ENCODE peak calls at places on chromosome 15, in ten cellular contexts. S, I, R, P, W, N, J, F, C and A are unnamed samples.

GRCh38 chr15:70916531-70916930 is 23.9 kb downstream of the LRRC49 start:
- DNase-seq in S (no peak), I (no peak), R (no peak), P (no peak), W (no peak), N (no peak), J (no peak), F (no peak), C (no peak), A (no peak)

GRCh38 chr15:64772964-64773363 is 2.4 kb downstream of the RBPMS2 start:
- DNase-seq in S (no peak), I (no peak), R (no peak), P (no peak), W (no peak), N (no peak), J (no peak), F (no peak), C (no peak), A (no peak)

GRCh38 chr15:48385431-48385830 is 54.2 kb downstream of the DUT start:
- DNase-seq in S (no peak), I (no peak), R (no peak), P (no peak), W (peak; percentile 97), N (no peak), J (peak; percentile 99), F (peak; percentile 79), C (peak; percentile 34), A (no peak)

GRCh38 chr15:42024303-42024702 is 3.5 kb upstream of the PLA2G4E start:
- DNase-seq in S (peak; percentile 22), I (no peak), R (no peak), P (no peak), W (no peak), N (no peak), J (no peak), F (no peak), C (no peak), A (no peak)

GRCh38 chr15:83127547-83128150 is 20.2 kb downstream of the TM6SF1 start:
- DNase-seq in S (no peak), I (no peak), R (no peak), P (no peak), W (no peak), N (no peak), J (no peak), F (no peak), C (no peak), A (no peak)

GRCh38 chr15:62248277-62248974 is 83.3 kb upstream of the C2CD4B start:
- DNase-seq in S (no peak), I (no peak), R (no peak), P (no peak), W (no peak), N (no peak), J (no peak), F (no peak), C (peak; percentile 74), A (no peak)

GRCh38 chr15:90680371-90680935 is 36.7 kb upstream of the BLM start:
- DNase-seq in S (no peak), I (no peak), R (no peak), P (no peak), W (peak; percentile 92), N (no peak), J (peak; percentile 92), F (peak; percentile 90), C (no peak), A (no peak)

GRCh38 chr15:79102595-79102994 is 12.0 kb upstream of the RASGRF1 start:
- DNase-seq in S (no peak), I (no peak), R (no peak), P (no peak), W (no peak), N (no peak), J (no peak), F (no peak), C (no peak), A (no peak)

GRCh38 chr15:42921049-42921731 is 612 bp upstream of the TTBK2 start:
- DNase-seq in S (peak; percentile 71), I (no peak), R (peak; percentile 22), P (peak; percentile 73), W (no peak), N (no peak), J (no peak), F (peak; percentile 24), C (peak; percentile 49), A (peak; percentile 1)

GRCh38 chr15:34337557-34338306 is at the start of gene SLC12A6:
- DNase-seq in S (peak; percentile 94), I (peak; percentile 71), R (peak; percentile 93), P (peak; percentile 90), W (peak; percentile 70), N (peak; percentile 81), J (peak; percentile 53), F (peak; percentile 96), C (peak; percentile 97), A (peak; percentile 62)

GRCh38 chr15:71411538-71412482 is 296.5 kb downstream of the THSD4 start:
- DNase-seq in S (no peak), I (no peak), R (no peak), P (peak; percentile 23), W (no peak), N (no peak), J (peak; percentile 14), F (peak; percentile 24), C (peak; percentile 74), A (no peak)

GRCh38 chr15:41056810-41057209 is 59.3 kb downstream of the INO80 start:
- DNase-seq in S (no peak), I (no peak), R (no peak), P (no peak), W (no peak), N (no peak), J (no peak), F (no peak), C (no peak), A (no peak)

GRCh38 chr15:98743177-98743576 is 94.8 kb downstream of the IGF1R start:
- DNase-seq in S (no peak), I (no peak), R (no peak), P (no peak), W (no peak), N (no peak), J (no peak), F (no peak), C (no peak), A (no peak)

GRCh38 chr15:58378241-58379085 is 53.3 kb upstream of the LIPC start:
- DNase-seq in S (no peak), I (no peak), R (no peak), P (no peak), W (no peak), N (no peak), J (no peak), F (peak; percentile 66), C (no peak), A (no peak)